ENCODE peak calls at places on chromosomes 5 and 9, in nine cellular contexts. D is HCT116; P is SK-N-SH treated with all-trans-retinoic acid at 6 μM for 48 hours; J is activated naive CD4-positive, alpha-beta T cell treated with anti-CD3 and anti-CD28 coated beads, Interleukin-2, amount 50 U/mL, for 72 hours; Q is HepG2; S is gastroesophageal sphincter; Y is activated CD4-positive, alpha-beta T cell treated with anti-CD3 and anti-CD28 coated beads for 36 hours; E is A549; X is lower lobe of right lung. W is an unnamed sample.

GRCh38 chr5:65041296-65042158 is 272.8 kb downstream of the CWC27 start:
- ATAC-seq in D (no peak), P (no peak), J (peak), Q (no peak), S (no peak), Y (no peak), E (no peak), X (peak), W (peak)

GRCh38 chr9:35844628-35845301 is 15.7 kb downstream of the TMEM8B start:
- ATAC-seq in D (no peak), P (peak), J (peak), Q (no peak), S (peak), Y (peak), E (no peak), X (peak), W (peak)

GRCh38 chr5:172543484-172544298 is 89.4 kb upstream of the SH3PXD2B start:
- ATAC-seq in D (no peak), P (peak), J (no peak), Q (no peak), S (no peak), Y (no peak), E (no peak), X (no peak), W (no peak)

GRCh38 chr9:136519263-136520052 is 26.4 kb downstream of the NOTCH1 start:
- ATAC-seq in D (no peak), P (no peak), J (no peak), Q (no peak), S (no peak), Y (no peak), E (peak), X (peak), W (no peak)

GRCh38 chr9:16681659-16681990 is 188.8 kb downstream of the BNC2 start:
- ATAC-seq in D (no peak), P (no peak), J (no peak), Q (no peak), S (no peak), Y (no peak), E (no peak), X (no peak), W (no peak)

GRCh38 chr9:33794560-33794959 is 801 bp upstream of the PRSS3 start:
- ATAC-seq in D (no peak), P (no peak), J (peak), Q (no peak), S (no peak), Y (peak), E (no peak), X (no peak), W (peak)

GRCh38 chr5:90909091-90909503 is 350.5 kb downstream of the ADGRV1 start:
- ATAC-seq in D (no peak), P (no peak), J (no peak), Q (peak), S (peak), Y (no peak), E (no peak), X (peak), W (no peak)

GRCh38 chr5:84058561-84058960 is 326.1 kb downstream of the EDIL3 start:
- ATAC-seq in D (no peak), P (no peak), J (no peak), Q (no peak), S (no peak), Y (no peak), E (no peak), X (no peak), W (no peak)

GRCh38 chr5:4330327-4330726 is 734.7 kb downstream of the IRX1 start:
- ATAC-seq in D (no peak), P (no peak), J (no peak), Q (no peak), S (no peak), Y (no peak), E (no peak), X (no peak), W (no peak)

GRCh38 chr9:78130004-78130403 is 98.4 kb upstream of the GNAQ start:
- ATAC-seq in D (peak), P (peak), J (no peak), Q (no peak), S (peak), Y (no peak), E (peak), X (peak), W (no peak)

GRCh38 chr9:16551692-16552091 is 318.8 kb downstream of the BNC2 start:
- ATAC-seq in D (no peak), P (no peak), J (no peak), Q (no peak), S (no peak), Y (no peak), E (no peak), X (peak), W (no peak)

GRCh38 chr9:131117111-131117761 is 8.2 kb upstream of the NUP214 start:
- ATAC-seq in D (no peak), P (no peak), J (no peak), Q (no peak), S (peak), Y (no peak), E (peak), X (peak), W (no peak)

GRCh38 chr9:5587024-5587423 is 41.9 kb upstream of the RIC1 start:
- ATAC-seq in D (peak), P (peak), J (peak), Q (no peak), S (no peak), Y (peak), E (no peak), X (peak), W (peak)

GRCh38 chr5:103498211-103498610 is 64.4 kb downstream of the NUDT12 start:
- ATAC-seq in D (no peak), P (no peak), J (no peak), Q (no peak), S (no peak), Y (no peak), E (no peak), X (no peak), W (no peak)

GRCh38 chr9:37301369-37302172 is 120.9 kb upstream of the GRHPR start:
- ATAC-seq in D (no peak), P (no peak), J (peak), Q (no peak), S (no peak), Y (peak), E (no peak), X (no peak), W (peak)

GRCh38 chr5:150044334-150044681 is 42.0 kb downstream of the CSF1R start:
- ATAC-seq in D (no peak), P (peak), J (no peak), Q (no peak), S (no peak), Y (no peak), E (no peak), X (no peak), W (no peak)

GRCh38 chr9:114791312-114791711 is 14.5 kb downstream of the TNFSF15 start:
- ATAC-seq in D (no peak), P (no peak), J (no peak), Q (no peak), S (no peak), Y (no peak), E (no peak), X (no peak), W (no peak)

GRCh38 chr5:5306696-5307095 is 115.8 kb upstream of the ICE1 start:
- ATAC-seq in D (no peak), P (no peak), J (no peak), Q (no peak), S (peak), Y (no peak), E (no peak), X (peak), W (no peak)

GRCh38 chr5:78419396-78419795 is 59.0 kb downstream of the SCAMP1 start:
- ATAC-seq in D (no peak), P (no peak), J (no peak), Q (no peak), S (no peak), Y (peak), E (no peak), X (no peak), W (peak)

GRCh38 chr9:124366476-124367220 is 48.6 kb downstream of the PSMB7 start:
- ATAC-seq in D (no peak), P (no peak), J (no peak), Q (no peak), S (no peak), Y (no peak), E (no peak), X (no peak), W (peak)

GRCh38 chr5:72234265-72234700 is 85.8 kb downstream of the MRPS27 start:
- ATAC-seq in D (peak), P (peak), J (peak), Q (no peak), S (no peak), Y (peak), E (peak), X (peak), W (peak)

GRCh38 chr5:1195439-1195838 is 6.0 kb upstream of the SLC6A19 start:
- ATAC-seq in D (no peak), P (no peak), J (no peak), Q (no peak), S (no peak), Y (no peak), E (no peak), X (no peak), W (no peak)

GRCh38 chr5:167155387-167156051 is 1135.9 kb upstream of the WWC1 start:
- ATAC-seq in D (no peak), P (no peak), J (no peak), Q (no peak), S (no peak), Y (no peak), E (no peak), X (no peak), W (no peak)

GRCh38 chr9:127929044-127929979 is 1.3 kb downstream of the PIP5KL1 start:
- ATAC-seq in D (no peak), P (no peak), J (no peak), Q (no peak), S (no peak), Y (no peak), E (no peak), X (no peak), W (no peak)

GRCh38 chr5:149800563-149801103 is 70.5 kb downstream of the PPARGC1B start:
- ATAC-seq in D (no peak), P (no peak), J (no peak), Q (no peak), S (no peak), Y (no peak), E (no peak), X (no peak), W (no peak)

GRCh38 chr5:82684153-82684552 is 393.0 kb downstream of the TMEM167A start:
- ATAC-seq in D (no peak), P (no peak), J (no peak), Q (no peak), S (no peak), Y (no peak), E (no peak), X (no peak), W (no peak)

GRCh38 chr9:74803366-74804017 is 84.2 kb downstream of the TRPM6 start:
- ATAC-seq in D (peak), P (no peak), J (no peak), Q (peak), S (no peak), Y (no peak), E (peak), X (no peak), W (no peak)

GRCh38 chr9:121294181-121294743 is 26.3 kb downstream of the GSN start:
- ATAC-seq in D (no peak), P (no peak), J (no peak), Q (no peak), S (peak), Y (no peak), E (no peak), X (no peak), W (no peak)

GRCh38 chr5:170429014-170429413 is 39.8 kb upstream of the KCNMB1 start:
- ATAC-seq in D (peak), P (peak), J (no peak), Q (peak), S (peak), Y (no peak), E (peak), X (no peak), W (no peak)

GRCh38 chr9:130917171-130917960 is 20.8 kb upstream of the QRFP start:
- ATAC-seq in D (no peak), P (no peak), J (no peak), Q (no peak), S (no peak), Y (no peak), E (no peak), X (no peak), W (no peak)

GRCh38 chr9:91643474-91644102 is 220.0 kb upstream of the NFIL3 start:
- ATAC-seq in D (no peak), P (no peak), J (no peak), Q (no peak), S (no peak), Y (no peak), E (no peak), X (no peak), W (no peak)

GRCh38 chr9:125227761-125228160 is 13.4 kb downstream of the HSPA5 start:
- ATAC-seq in D (no peak), P (no peak), J (peak), Q (no peak), S (no peak), Y (no peak), E (no peak), X (no peak), W (no peak)

GRCh38 chr5:40446910-40447309 is 232.8 kb upstream of the PTGER4 start:
- ATAC-seq in D (peak), P (no peak), J (no peak), Q (peak), S (no peak), Y (peak), E (peak), X (peak), W (peak)

GRCh38 chr5:110925916-110926315 is 145.6 kb upstream of the TSLP start:
- ATAC-seq in D (no peak), P (no peak), J (no peak), Q (no peak), S (no peak), Y (no peak), E (no peak), X (no peak), W (no peak)